ENCODE peak calls at places on chromosomes 13 and 19, in five cellular contexts. One of them, this sample, is unnamed.
A peak's percentile ranks its signal among the peaks of the same experiment; 100 is the strongest.

GRCh38 chr19:13597625-13598024 is 91.3 kb upstream of the CACNA1A start:
- DNase-seq in tibial nerve: peak; percentile 47
- DNase-seq in PC-3: peak; percentile 83
- DNase-seq in ascending aorta: peak; percentile 64
- DNase-seq in vagina: no peak
- DNase-seq in this sample: peak; percentile 46

GRCh38 chr13:95298971-95299627 is 2.2 kb downstream of the ABCC4 start:
- DNase-seq in tibial nerve: no peak
- DNase-seq in PC-3: peak; percentile 86
- DNase-seq in ascending aorta: no peak
- DNase-seq in vagina: no peak
- DNase-seq in this sample: peak; percentile 73

GRCh38 chr19:44182145-44182544 is 17.2 kb downstream of the ZNF226 start:
- DNase-seq in tibial nerve: no peak
- DNase-seq in PC-3: no peak
- DNase-seq in ascending aorta: no peak
- DNase-seq in vagina: no peak
- DNase-seq in this sample: no peak

GRCh38 chr13:45074721-45075120 is 45.6 kb upstream of the GTF2F2 start:
- DNase-seq in tibial nerve: no peak
- DNase-seq in PC-3: no peak
- DNase-seq in ascending aorta: no peak
- DNase-seq in vagina: no peak
- DNase-seq in this sample: no peak

GRCh38 chr13:49976314-49977258 is 20.3 kb upstream of the TRIM13 start:
- DNase-seq in tibial nerve: peak; percentile 73
- DNase-seq in PC-3: peak; percentile 72
- DNase-seq in ascending aorta: peak; percentile 80
- DNase-seq in vagina: no peak
- DNase-seq in this sample: peak; percentile 48

GRCh38 chr13:51412431-51412830 is 40.4 kb downstream of the INTS6 start:
- DNase-seq in tibial nerve: no peak
- DNase-seq in PC-3: no peak
- DNase-seq in ascending aorta: no peak
- DNase-seq in vagina: no peak
- DNase-seq in this sample: no peak

GRCh38 chr13:93455881-93456280 is 229.3 kb downstream of the GPC6 start:
- DNase-seq in tibial nerve: no peak
- DNase-seq in PC-3: no peak
- DNase-seq in ascending aorta: no peak
- DNase-seq in vagina: no peak
- DNase-seq in this sample: no peak

GRCh38 chr13:48223016-48223385 is 10.0 kb upstream of the ITM2B start:
- DNase-seq in tibial nerve: no peak
- DNase-seq in PC-3: no peak
- DNase-seq in ascending aorta: no peak
- DNase-seq in vagina: no peak
- DNase-seq in this sample: no peak

GRCh38 chr13:85170372-85170771 is 628.8 kb downstream of the SLITRK6 start:
- DNase-seq in tibial nerve: no peak
- DNase-seq in PC-3: no peak
- DNase-seq in ascending aorta: no peak
- DNase-seq in vagina: no peak
- DNase-seq in this sample: no peak

GRCh38 chr13:113061271-113061625 is 44.3 kb upstream of the F7 start:
- DNase-seq in tibial nerve: no peak
- DNase-seq in PC-3: no peak
- DNase-seq in ascending aorta: no peak
- DNase-seq in vagina: no peak
- DNase-seq in this sample: no peak

GRCh38 chr19:41755328-41755913 is at the start of gene CEACAM6:
- DNase-seq in tibial nerve: no peak
- DNase-seq in PC-3: no peak
- DNase-seq in ascending aorta: no peak
- DNase-seq in vagina: no peak
- DNase-seq in this sample: no peak

GRCh38 chr19:15449620-15450527 is at the start of gene WIZ:
- DNase-seq in tibial nerve: peak; percentile 81
- DNase-seq in PC-3: peak; percentile 72
- DNase-seq in ascending aorta: peak; percentile 94
- DNase-seq in vagina: no peak
- DNase-seq in this sample: no peak

GRCh38 chr13:32092471-32092870 is 60.9 kb downstream of the FRY start:
- DNase-seq in tibial nerve: no peak
- DNase-seq in PC-3: no peak
- DNase-seq in ascending aorta: no peak
- DNase-seq in vagina: no peak
- DNase-seq in this sample: no peak

GRCh38 chr19:43658001-43658400 is 12.0 kb downstream of the PLAUR start:
- DNase-seq in tibial nerve: no peak
- DNase-seq in PC-3: no peak
- DNase-seq in ascending aorta: no peak
- DNase-seq in vagina: no peak
- DNase-seq in this sample: no peak

GRCh38 chr13:70255406-70255991 is 147.2 kb upstream of the KLHL1 start:
- DNase-seq in tibial nerve: no peak
- DNase-seq in PC-3: no peak
- DNase-seq in ascending aorta: no peak
- DNase-seq in vagina: no peak
- DNase-seq in this sample: no peak

GRCh38 chr13:74675185-74675584 is 541.0 kb upstream of the KLF12 start:
- DNase-seq in tibial nerve: no peak
- DNase-seq in PC-3: no peak
- DNase-seq in ascending aorta: no peak
- DNase-seq in vagina: no peak
- DNase-seq in this sample: no peak

GRCh38 chr13:27965343-27965739 is 3.8 kb downstream of the CDX2 start:
- DNase-seq in tibial nerve: no peak
- DNase-seq in PC-3: no peak
- DNase-seq in ascending aorta: no peak
- DNase-seq in vagina: no peak
- DNase-seq in this sample: no peak

GRCh38 chr13:105969761-105970160 is 565.7 kb downstream of the EFNB2 start:
- DNase-seq in tibial nerve: no peak
- DNase-seq in PC-3: peak; percentile 66
- DNase-seq in ascending aorta: no peak
- DNase-seq in vagina: peak; percentile 11
- DNase-seq in this sample: no peak

GRCh38 chr13:42041684-42042035 is 6.8 kb upstream of the DGKH start:
- DNase-seq in tibial nerve: peak; percentile 49
- DNase-seq in PC-3: peak; percentile 61
- DNase-seq in ascending aorta: peak; percentile 80
- DNase-seq in vagina: no peak
- DNase-seq in this sample: no peak

GRCh38 chr13:114077121-114077937 is 55.1 kb downstream of the RASA3 start:
- DNase-seq in tibial nerve: no peak
- DNase-seq in PC-3: no peak
- DNase-seq in ascending aorta: peak; percentile 44
- DNase-seq in vagina: no peak
- DNase-seq in this sample: no peak

GRCh38 chr13:114079601-114080536 is 52.6 kb downstream of the RASA3 start:
- DNase-seq in tibial nerve: no peak
- DNase-seq in PC-3: no peak
- DNase-seq in ascending aorta: peak; percentile 54
- DNase-seq in vagina: no peak
- DNase-seq in this sample: no peak

GRCh38 chr13:114080739-114081561 is 51.5 kb downstream of the RASA3 start:
- DNase-seq in tibial nerve: no peak
- DNase-seq in PC-3: no peak
- DNase-seq in ascending aorta: peak; percentile 55
- DNase-seq in vagina: no peak
- DNase-seq in this sample: no peak

GRCh38 chr13:114077938-114078335 is 54.5 kb downstream of the RASA3 start:
- DNase-seq in tibial nerve: no peak
- DNase-seq in PC-3: no peak
- DNase-seq in ascending aorta: peak; percentile 63
- DNase-seq in vagina: no peak
- DNase-seq in this sample: peak; percentile 72

GRCh38 chr13:114078501-114079451 is 53.6 kb downstream of the RASA3 start:
- DNase-seq in tibial nerve: no peak
- DNase-seq in PC-3: peak; percentile 84
- DNase-seq in ascending aorta: peak; percentile 69
- DNase-seq in vagina: no peak
- DNase-seq in this sample: peak; percentile 43
- H3K4me3 ChIP-seq in tibial nerve: no peak overlapping the region
- H3K4me3 ChIP-seq in PC-3: peak overlapping the region; percentile 28
- H3K4me3 ChIP-seq in ascending aorta: no peak overlapping the region
- H3K4me3 ChIP-seq in vagina: peak overlapping the region; percentile 21
- H3K4me3 ChIP-seq in this sample: no peak overlapping the region

DNA sequence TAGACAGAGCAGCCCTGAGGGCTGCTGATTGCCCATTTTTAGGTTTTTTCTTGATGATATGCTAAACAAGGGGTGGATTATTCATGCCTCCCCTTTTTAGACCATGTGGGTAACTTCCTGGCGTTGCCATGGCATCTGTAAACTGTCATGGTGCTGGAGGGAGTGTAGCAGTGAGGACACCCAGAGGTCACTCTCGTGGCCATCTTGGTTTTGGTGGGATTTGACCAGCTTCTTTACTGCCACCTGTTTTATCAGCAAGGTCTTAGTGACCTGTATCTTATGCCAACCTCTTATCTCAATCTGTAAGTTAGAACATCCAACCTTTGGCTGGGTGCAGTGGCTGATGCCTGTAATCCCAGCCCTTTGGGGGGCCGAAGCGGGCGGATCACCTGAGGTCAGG is 148.0 kb downstream of the PTPRS start:
- DNase-seq in tibial nerve: no peak
- DNase-seq in PC-3: no peak
- DNase-seq in ascending aorta: no peak
- DNase-seq in vagina: no peak
- DNase-seq in this sample: no peak
- TF ChIP-seq CTCF in tibial nerve: no peak
- TF ChIP-seq CTCF in PC-3: no peak
- TF ChIP-seq CTCF in ascending aorta: no peak
- TF ChIP-seq CTCF in vagina: no peak
- TF ChIP-seq CTCF in this sample: no peak

GRCh38 chr19:5048091-5048726 is 79.3 kb downstream of the KDM4B start:
- DNase-seq in tibial nerve: peak; percentile 72
- DNase-seq in PC-3: peak; percentile 92
- DNase-seq in ascending aorta: peak; percentile 89
- DNase-seq in vagina: no peak
- DNase-seq in this sample: peak; percentile 55
- H3K4me3 ChIP-seq in tibial nerve: no peak overlapping the region
- H3K4me3 ChIP-seq in PC-3: peak overlapping the region; percentile 33
- H3K4me3 ChIP-seq in ascending aorta: peak overlapping the region; percentile 44
- H3K4me3 ChIP-seq in vagina: peak overlapping the region; percentile 21
- H3K4me3 ChIP-seq in this sample: no peak overlapping the region

DNA sequence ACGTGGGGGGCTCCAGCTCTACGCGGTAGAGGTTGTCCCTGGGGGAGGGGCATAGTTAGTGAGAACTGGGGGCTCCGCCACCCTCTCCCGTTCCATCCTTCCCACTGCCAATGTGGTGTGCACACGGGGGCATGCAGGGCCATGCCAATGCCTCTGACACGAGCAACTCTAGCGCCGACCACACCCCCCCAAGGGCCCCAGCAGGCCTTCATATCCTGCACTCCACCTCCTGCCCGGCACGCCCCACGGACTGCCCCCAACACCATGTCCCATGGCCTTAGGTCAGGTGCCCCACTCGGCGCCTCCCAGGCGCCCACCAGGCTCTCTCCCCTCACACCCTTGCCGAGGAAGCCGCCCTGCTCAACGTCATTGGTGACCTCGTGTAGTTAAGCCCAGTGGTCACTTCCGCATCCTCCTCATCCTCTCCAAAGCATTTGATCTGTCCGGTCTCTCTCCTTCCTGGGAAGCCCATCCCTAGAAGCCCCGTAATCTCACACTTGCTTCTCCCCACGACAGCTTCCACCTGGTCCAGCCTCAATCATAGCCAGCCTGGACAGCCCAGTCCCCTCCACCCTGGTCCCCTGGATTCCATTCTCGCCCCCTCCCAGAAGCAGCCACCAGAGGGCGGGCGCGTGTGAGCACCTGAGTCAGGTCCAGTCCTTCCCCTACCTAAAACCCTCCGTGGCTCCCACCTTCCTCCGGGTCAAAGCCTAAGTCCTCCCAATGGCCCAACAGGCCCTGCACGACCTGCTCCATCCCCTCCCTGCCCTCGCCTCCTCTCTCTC is 2.1 kb downstream of the SEMA6B start:
- DNase-seq in tibial nerve: no peak
- DNase-seq in PC-3: peak; percentile 59
- DNase-seq in ascending aorta: no peak
- DNase-seq in vagina: no peak
- DNase-seq in this sample: no peak
- TF ChIP-seq CTCF in tibial nerve: no peak
- TF ChIP-seq CTCF in PC-3: peak; percentile 66
- TF ChIP-seq CTCF in ascending aorta: no peak
- TF ChIP-seq CTCF in vagina: no peak
- TF ChIP-seq CTCF in this sample: peak; percentile 18

DNA sequence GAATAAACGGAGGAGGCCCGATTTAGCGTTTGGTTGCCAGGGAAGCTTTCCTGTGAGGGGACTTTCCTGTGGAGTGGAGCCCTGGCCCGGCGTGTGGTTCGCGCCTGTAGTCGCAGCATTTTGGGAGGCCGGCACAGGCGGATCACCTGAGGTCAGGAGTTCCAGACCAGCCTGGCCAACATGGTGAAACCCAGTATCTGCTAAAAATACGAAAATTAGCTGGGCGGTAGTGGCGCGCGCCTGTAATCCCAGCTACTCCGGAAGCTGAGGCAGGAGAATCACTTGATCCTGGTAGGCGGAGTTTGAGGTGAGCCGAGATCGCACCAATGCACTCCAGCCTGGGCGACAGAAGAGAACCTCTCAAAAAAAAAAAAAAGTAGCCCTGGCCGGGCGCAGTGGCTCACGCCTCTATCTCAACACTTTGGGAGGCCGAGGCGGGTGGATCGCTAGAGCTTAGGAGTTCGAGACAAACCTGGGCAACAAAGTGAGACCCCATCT is 6.9 kb downstream of the KANK3 start:
- DNase-seq in tibial nerve: no peak
- DNase-seq in PC-3: no peak
- DNase-seq in ascending aorta: no peak
- DNase-seq in vagina: no peak
- DNase-seq in this sample: no peak
- H3K4me3 ChIP-seq in tibial nerve: no peak overlapping the region
- H3K4me3 ChIP-seq in PC-3: no peak overlapping the region
- H3K4me3 ChIP-seq in ascending aorta: no peak overlapping the region
- H3K4me3 ChIP-seq in vagina: no peak overlapping the region
- H3K4me3 ChIP-seq in this sample: no peak overlapping the region

GRCh38 chr19:50486823-50487515 is 10.3 kb upstream of the GARIN5A start:
- DNase-seq in tibial nerve: no peak
- DNase-seq in PC-3: peak; percentile 83
- DNase-seq in ascending aorta: no peak
- DNase-seq in vagina: no peak
- DNase-seq in this sample: no peak
- TF ChIP-seq CTCF in tibial nerve: no peak
- TF ChIP-seq CTCF in PC-3: peak; percentile 98
- TF ChIP-seq CTCF in ascending aorta: peak; percentile 28
- TF ChIP-seq CTCF in vagina: no peak
- TF ChIP-seq CTCF in this sample: peak; percentile 50

GRCh38 chr19:18785179-18786124 is 5.7 kb downstream of the COMP start:
- DNase-seq in tibial nerve: peak; percentile 81
- DNase-seq in PC-3: peak; percentile 66
- DNase-seq in ascending aorta: peak; percentile 80
- DNase-seq in vagina: no peak
- DNase-seq in this sample: no peak
- H3K4me3 ChIP-seq in tibial nerve: no peak overlapping the region
- H3K4me3 ChIP-seq in PC-3: no peak overlapping the region
- H3K4me3 ChIP-seq in ascending aorta: no peak overlapping the region
- H3K4me3 ChIP-seq in vagina: peak overlapping the region; percentile 3
- H3K4me3 ChIP-seq in this sample: no peak overlapping the region

This sample was measured in astrocyte of the cerebellum.